ENCODE peak calls at places on chromosomes 7 and 10, in four cellular contexts. E, H, A and Q are unnamed samples.

GRCh38 chr7:68269410-68269809 is 1272.8 kb downstream of the TYW1 start:
- DNase-seq in E (no peak), H (peak; percentile 37), A (peak; percentile 2), Q (no peak)

GRCh38 chr7:3282457-3282856 is 18.6 kb upstream of the SDK1 start:
- DNase-seq in E (peak; percentile 21), H (peak; percentile 32), A (no peak), Q (no peak)

GRCh38 chr10:112896273-112896672 is 53.8 kb upstream of the TCF7L2 start:
- DNase-seq in E (no peak), H (no peak), A (no peak), Q (no peak)

GRCh38 chr10:27542812-27543211 is 38.7 kb downstream of the RAB18 start:
- DNase-seq in E (no peak), H (no peak), A (peak; percentile 69), Q (no peak)

GRCh38 chr10:31602541-31603244 is 283.7 kb downstream of the ZEB1 start:
- DNase-seq in E (peak; percentile 87), H (peak; percentile 87), A (peak; percentile 75), Q (peak; percentile 78)

GRCh38 chr10:91987397-91988037 is 63.9 kb downstream of the BTAF1 start:
- DNase-seq in E (no peak), H (peak; percentile 7), A (peak; percentile 36), Q (no peak)

GRCh38 chr10:16867556-16867955 is 50.3 kb upstream of the RSU1 start:
- DNase-seq in E (no peak), H (no peak), A (peak; percentile 37), Q (peak; percentile 36)

GRCh38 chr10:79221110-79222051 is 125.9 kb upstream of the PPIF start:
- DNase-seq in E (peak; percentile 86), H (peak; percentile 86), A (peak; percentile 89), Q (peak; percentile 82)

GRCh38 chr7:83301416-83301815 is 138.7 kb upstream of the PCLO start:
- DNase-seq in E (no peak), H (no peak), A (peak; percentile 85), Q (no peak)

GRCh38 chr7:41788556-41788955 is 85.7 kb upstream of the INHBA start:
- DNase-seq in E (no peak), H (no peak), A (no peak), Q (no peak)

GRCh38 chr10:17214991-17215781 is 12.9 kb upstream of the VIM start:
- DNase-seq in E (no peak), H (peak; percentile 24), A (peak; percentile 95), Q (no peak)

GRCh38 chr10:13633689-13634088 is 46.9 kb downstream of the PRPF18 start:
- DNase-seq in E (peak; percentile 84), H (peak; percentile 62), A (peak; percentile 95), Q (peak; percentile 17)

GRCh38 chr10:53918755-53919154 is 882.3 kb downstream of the PCDH15 start:
- DNase-seq in E (no peak), H (no peak), A (no peak), Q (peak; percentile 76)

GRCh38 chr10:6635784-6636183 is 55.7 kb upstream of the PRKCQ start:
- DNase-seq in E (no peak), H (no peak), A (no peak), Q (no peak)

GRCh38 chr7:333399-333776 is 43.4 kb downstream of the FOXL3 start:
- DNase-seq in E (peak; percentile 81), H (peak; percentile 58), A (peak; percentile 21), Q (no peak)

GRCh38 chr10:98295401-98295811 is 27.4 kb upstream of the LOXL4 start:
- DNase-seq in E (no peak), H (no peak), A (no peak), Q (no peak)

GRCh38 chr7:119096683-119097082 is 872.2 kb downstream of the ANKRD7 start:
- DNase-seq in E (no peak), H (no peak), A (no peak), Q (no peak)

GRCh38 chr10:17599089-17599488 is 18.1 kb downstream of the HACD1 start:
- DNase-seq in E (peak; percentile 22), H (peak; percentile 15), A (peak; percentile 73), Q (peak; percentile 64)

GRCh38 chr10:71271626-71272025 is 47.4 kb upstream of the SLC29A3 start:
- DNase-seq in E (no peak), H (no peak), A (no peak), Q (no peak)

GRCh38 chr7:155594961-155595366 is 48.6 kb upstream of the CNPY1 start:
- DNase-seq in E (no peak), H (no peak), A (no peak), Q (peak; percentile 65)

GRCh38 chr10:71740069-71740468 is 20.5 kb upstream of the C10orf105 start:
- DNase-seq in E (no peak), H (peak; percentile 64), A (peak; percentile 61), Q (no peak)

DNA sequence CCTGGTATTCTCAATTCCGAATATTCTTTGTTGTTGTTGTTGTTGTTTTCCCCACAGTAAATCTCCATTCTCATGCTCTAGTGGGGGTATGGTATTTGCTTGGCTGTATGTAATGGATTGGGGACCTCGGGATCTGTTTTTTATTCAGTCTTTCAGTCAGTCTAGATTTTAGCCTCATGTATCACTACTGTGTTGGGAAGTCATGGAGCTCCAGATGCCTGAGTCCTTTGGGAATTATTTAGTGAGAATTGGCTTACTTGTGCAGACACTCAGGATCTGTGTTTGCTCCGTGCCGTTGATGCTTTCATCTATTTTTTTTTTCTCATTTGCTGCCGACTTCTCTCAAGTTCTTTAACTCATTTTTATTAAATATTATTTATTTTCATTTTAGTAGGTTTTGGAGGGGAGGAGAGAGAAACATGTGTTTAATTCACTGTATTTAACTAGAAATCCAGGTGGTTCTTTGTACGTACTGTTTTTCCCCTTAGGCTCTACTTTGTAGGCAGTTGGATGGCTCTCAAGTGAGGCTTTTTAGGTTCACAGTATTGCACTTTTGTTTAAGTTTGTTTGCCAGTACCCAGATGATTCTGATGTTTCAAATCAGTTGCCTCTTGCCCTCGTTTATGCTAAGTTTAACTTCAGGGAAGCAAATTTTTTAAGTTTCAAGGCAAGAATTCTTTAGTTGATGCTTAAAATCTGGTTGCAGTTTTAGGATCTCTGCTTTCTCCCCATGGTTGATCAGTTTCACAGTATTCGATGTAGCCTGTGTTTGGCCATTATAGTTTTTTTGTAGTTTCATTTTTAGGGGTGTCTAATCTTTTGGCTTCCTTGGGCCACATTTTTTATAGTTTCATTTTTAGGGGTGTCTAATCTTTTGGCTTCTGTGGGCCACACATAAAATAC is 36.9 kb downstream of the ZNRF2 start:
- DNase-seq in E (no peak), H (no peak), A (no peak), Q (peak; percentile 48)
- H3K4me3 ChIP-seq in E (peak overlapping the region; percentile 10), H (no peak overlapping the region), A (no peak overlapping the region), Q (peak overlapping the region; percentile 18)

DNA sequence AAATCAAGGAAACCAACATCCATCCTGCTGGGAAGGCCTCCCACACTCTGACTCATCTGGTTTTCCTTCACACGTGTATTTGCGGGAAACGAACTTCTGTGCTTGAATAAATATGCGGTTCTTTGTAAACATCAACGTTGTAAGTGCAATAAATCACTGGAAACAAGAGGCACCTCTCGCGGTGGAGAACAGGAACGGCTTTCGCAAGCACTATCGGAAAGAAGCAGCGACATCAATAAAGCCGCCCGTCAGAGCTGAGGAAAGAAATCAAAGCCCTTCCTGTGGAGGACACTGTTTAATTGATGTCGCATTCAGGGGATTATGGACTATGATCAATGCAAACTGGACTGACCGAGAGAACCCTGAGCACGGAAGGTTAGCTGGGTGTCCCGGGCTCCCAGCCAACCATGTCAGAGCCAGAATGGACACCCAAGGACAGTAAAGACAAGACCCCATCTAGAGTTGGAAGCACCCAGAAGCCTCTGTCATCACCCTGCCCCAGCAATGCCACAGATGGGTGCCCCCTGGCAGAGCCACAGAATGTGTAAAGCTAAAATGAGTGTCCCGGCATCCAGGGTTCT is 37.6 kb downstream of the OAT start:
- DNase-seq in E (no peak), H (no peak), A (no peak), Q (no peak)
- H3K4me3 ChIP-seq in E (no peak overlapping the region), H (no peak overlapping the region), A (no peak overlapping the region), Q (no peak overlapping the region)

DNA sequence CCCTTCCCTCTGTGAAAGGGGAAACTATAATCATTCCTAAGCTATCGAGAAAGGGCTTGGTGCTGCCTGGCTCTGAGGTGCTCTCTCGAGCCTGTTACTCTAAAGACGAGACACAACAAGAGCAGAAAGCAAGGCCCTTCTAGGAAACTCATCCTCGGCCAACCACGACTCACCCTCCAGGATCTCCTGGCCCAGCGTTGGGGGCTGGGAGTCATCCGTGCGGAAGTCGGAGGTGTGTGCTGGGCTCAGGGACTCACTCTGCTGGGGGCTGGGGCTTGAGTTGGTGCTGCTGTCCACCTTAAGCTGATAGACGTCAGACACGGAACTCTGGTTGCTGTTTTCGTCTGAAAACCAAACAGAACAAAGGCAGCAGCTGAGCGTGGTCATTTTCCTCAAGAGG is 17.6 kb upstream of the BAZ1B start:
- DNase-seq in E (no peak), H (no peak), A (no peak), Q (no peak)
- H3K4me3 ChIP-seq in E (no peak overlapping the region), H (no peak overlapping the region), A (no peak overlapping the region), Q (no peak overlapping the region)

DNA sequence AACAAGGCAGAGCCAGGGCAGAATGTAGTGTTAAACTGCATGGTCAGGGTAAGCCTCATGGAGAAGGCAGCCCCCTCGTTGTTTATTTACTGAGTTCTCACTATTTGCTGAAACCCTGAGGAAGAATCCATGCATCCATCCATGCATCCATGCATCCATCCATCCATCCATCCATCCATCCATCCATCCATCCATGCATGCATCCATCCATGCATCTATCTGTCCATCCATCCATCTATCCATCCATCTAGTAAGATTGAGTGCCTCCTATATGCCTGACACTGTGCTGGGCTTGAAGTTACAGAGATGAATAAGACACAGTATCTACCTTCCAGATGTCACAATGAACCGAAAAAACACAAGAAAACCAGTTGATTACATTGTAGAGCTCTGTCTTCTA is 201.4 kb upstream of the AGK start:
- DNase-seq in E (no peak), H (no peak), A (no peak), Q (no peak)
- H3K4me3 ChIP-seq in E (no peak overlapping the region), H (no peak overlapping the region), A (no peak overlapping the region), Q (no peak overlapping the region)

DNA sequence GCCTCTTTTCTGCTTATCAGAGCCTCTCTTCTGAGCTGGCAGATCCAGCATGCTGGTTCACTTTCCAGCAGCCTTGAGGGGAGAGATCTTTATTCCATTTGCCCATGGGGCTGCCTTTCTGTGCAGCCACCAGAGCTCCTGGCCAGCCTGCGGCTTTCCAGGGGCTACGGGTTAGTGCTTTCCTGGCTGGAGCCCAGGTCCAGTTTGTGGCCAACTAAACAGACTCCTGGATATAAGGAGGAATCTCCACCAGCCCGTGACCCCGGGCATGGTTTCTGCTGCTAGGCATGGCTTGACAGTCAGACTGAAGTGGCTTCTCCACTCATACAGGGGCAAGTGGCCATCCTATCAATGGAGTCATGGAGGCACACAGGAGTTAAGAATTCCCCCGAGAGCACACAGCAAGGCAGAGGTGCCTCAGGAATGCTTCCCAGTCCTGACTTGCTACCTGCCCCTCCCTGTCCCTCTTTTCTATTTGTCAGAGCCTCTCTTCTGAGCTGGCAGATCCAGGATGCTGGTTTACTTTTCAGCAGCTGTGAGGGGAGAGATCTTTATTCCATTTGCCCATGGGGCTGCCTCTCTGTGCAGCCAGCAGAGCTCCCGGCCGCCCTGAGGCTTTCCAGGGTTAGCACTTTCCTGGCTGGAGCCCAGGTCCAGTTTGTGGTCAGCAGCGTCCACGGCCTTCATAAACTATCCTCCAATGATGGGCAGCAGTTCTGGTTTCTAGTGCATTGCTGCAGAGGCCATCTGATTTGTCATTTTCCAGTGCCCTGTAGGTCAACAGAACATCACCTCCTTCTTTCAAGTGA is 35.9 kb downstream of the TSPAN15 start:
- DNase-seq in E (no peak), H (no peak), A (no peak), Q (no peak)
- H3K4me3 ChIP-seq in E (no peak overlapping the region), H (no peak overlapping the region), A (no peak overlapping the region), Q (no peak overlapping the region)